ENCODE peak calls at places on chromosome 11, in nine cellular contexts. One of them, this sample, is unnamed.

GRCh38 chr11:108221981-108222685 is at the start of gene NPAT:
- DNase-seq in NCI-H526: no peak
- DNase-seq in thyroid gland: no peak
- DNase-seq in left ventricle myocardium superior: no peak
- DNase-seq in brain microvascular endothelial cell: no peak
- DNase-seq in nucleus accumbens: no peak
- DNase-seq in anterior cingulate cortex: no peak
- DNase-seq in ELF-1: no peak
- DNase-seq in stimulated activated CD4-positive, alpha-beta T cell treated with anti-CD3 and anti-CD28 coated beads, Interleukin-15, amount 100 ng/mL, for 48 hours: no peak
- DNase-seq in this sample: no peak

GRCh38 chr11:21411114-21411513 is 741.7 kb downstream of the NELL1 start:
- DNase-seq in left ventricle myocardium superior: no peak
- DNase-seq in anterior cingulate cortex: no peak
- DNase-seq in ELF-1: no peak
- DNase-seq in stimulated activated CD4-positive, alpha-beta T cell treated with anti-CD3 and anti-CD28 coated beads, Interleukin-15, amount 100 ng/mL, for 48 hours: no peak
- DNase-seq in brain microvascular endothelial cell: no peak
- DNase-seq in thyroid gland: no peak
- DNase-seq in NCI-H526: no peak
- DNase-seq in nucleus accumbens: no peak
- DNase-seq in this sample: no peak

GRCh38 chr11:112321521-112322172 is 61.0 kb upstream of the PLET1 start:
- DNase-seq in nucleus accumbens: no peak
- DNase-seq in left ventricle myocardium superior: peak
- DNase-seq in NCI-H526: peak
- DNase-seq in brain microvascular endothelial cell: peak
- DNase-seq in stimulated activated CD4-positive, alpha-beta T cell treated with anti-CD3 and anti-CD28 coated beads, Interleukin-15, amount 100 ng/mL, for 48 hours: no peak
- DNase-seq in ELF-1: no peak
- DNase-seq in thyroid gland: peak
- DNase-seq in anterior cingulate cortex: no peak
- DNase-seq in this sample: no peak

GRCh38 chr11:34790620-34791019 is 125.6 kb downstream of the APIP start:
- DNase-seq in stimulated activated CD4-positive, alpha-beta T cell treated with anti-CD3 and anti-CD28 coated beads, Interleukin-15, amount 100 ng/mL, for 48 hours: no peak
- DNase-seq in thyroid gland: no peak
- DNase-seq in NCI-H526: no peak
- DNase-seq in left ventricle myocardium superior: no peak
- DNase-seq in brain microvascular endothelial cell: no peak
- DNase-seq in nucleus accumbens: no peak
- DNase-seq in anterior cingulate cortex: no peak
- DNase-seq in ELF-1: no peak
- DNase-seq in this sample: no peak

GRCh38 chr11:66002648-66003225 is 434 bp downstream of the BANF1 start:
- DNase-seq in anterior cingulate cortex: peak
- DNase-seq in nucleus accumbens: no peak
- DNase-seq in left ventricle myocardium superior: no peak
- DNase-seq in brain microvascular endothelial cell: no peak
- DNase-seq in NCI-H526: no peak
- DNase-seq in stimulated activated CD4-positive, alpha-beta T cell treated with anti-CD3 and anti-CD28 coated beads, Interleukin-15, amount 100 ng/mL, for 48 hours: no peak
- DNase-seq in thyroid gland: peak
- DNase-seq in ELF-1: no peak
- DNase-seq in this sample: no peak

GRCh38 chr11:127074151-127074761 is 73.7 kb upstream of the KIRREL3 start:
- DNase-seq in stimulated activated CD4-positive, alpha-beta T cell treated with anti-CD3 and anti-CD28 coated beads, Interleukin-15, amount 100 ng/mL, for 48 hours: no peak
- DNase-seq in left ventricle myocardium superior: no peak
- DNase-seq in nucleus accumbens: peak
- DNase-seq in NCI-H526: peak
- DNase-seq in brain microvascular endothelial cell: peak
- DNase-seq in thyroid gland: no peak
- DNase-seq in anterior cingulate cortex: no peak
- DNase-seq in ELF-1: peak
- DNase-seq in this sample: no peak

GRCh38 chr11:17389205-17389956 is 922 bp upstream of the KCNJ11 start:
- DNase-seq in ELF-1: peak
- DNase-seq in brain microvascular endothelial cell: no peak
- DNase-seq in NCI-H526: peak
- DNase-seq in left ventricle myocardium superior: peak
- DNase-seq in anterior cingulate cortex: peak
- DNase-seq in nucleus accumbens: no peak
- DNase-seq in thyroid gland: peak
- DNase-seq in stimulated activated CD4-positive, alpha-beta T cell treated with anti-CD3 and anti-CD28 coated beads, Interleukin-15, amount 100 ng/mL, for 48 hours: peak
- DNase-seq in this sample: peak

GRCh38 chr11:57131080-57131790 is 50.5 kb upstream of the LRRC55 start:
- DNase-seq in NCI-H526: peak
- DNase-seq in left ventricle myocardium superior: peak
- DNase-seq in nucleus accumbens: no peak
- DNase-seq in anterior cingulate cortex: no peak
- DNase-seq in ELF-1: peak
- DNase-seq in thyroid gland: peak
- DNase-seq in stimulated activated CD4-positive, alpha-beta T cell treated with anti-CD3 and anti-CD28 coated beads, Interleukin-15, amount 100 ng/mL, for 48 hours: no peak
- DNase-seq in brain microvascular endothelial cell: peak
- DNase-seq in this sample: no peak

GRCh38 chr11:61041755-61042518 is 60.4 kb upstream of the CD5 start:
- DNase-seq in brain microvascular endothelial cell: peak
- DNase-seq in NCI-H526: peak
- DNase-seq in left ventricle myocardium superior: peak
- DNase-seq in ELF-1: peak
- DNase-seq in stimulated activated CD4-positive, alpha-beta T cell treated with anti-CD3 and anti-CD28 coated beads, Interleukin-15, amount 100 ng/mL, for 48 hours: no peak
- DNase-seq in thyroid gland: peak
- DNase-seq in nucleus accumbens: no peak
- DNase-seq in anterior cingulate cortex: no peak
- DNase-seq in this sample: peak

GRCh38 chr11:107043242-107043991 is 25.1 kb upstream of the GUCY1A2 start:
- DNase-seq in NCI-H526: no peak
- DNase-seq in stimulated activated CD4-positive, alpha-beta T cell treated with anti-CD3 and anti-CD28 coated beads, Interleukin-15, amount 100 ng/mL, for 48 hours: no peak
- DNase-seq in nucleus accumbens: no peak
- DNase-seq in thyroid gland: no peak
- DNase-seq in anterior cingulate cortex: no peak
- DNase-seq in ELF-1: no peak
- DNase-seq in brain microvascular endothelial cell: peak
- DNase-seq in left ventricle myocardium superior: no peak
- DNase-seq in this sample: peak

GRCh38 chr11:116217006-116217405 is 555.8 kb downstream of the BUD13 start:
- DNase-seq in stimulated activated CD4-positive, alpha-beta T cell treated with anti-CD3 and anti-CD28 coated beads, Interleukin-15, amount 100 ng/mL, for 48 hours: no peak
- DNase-seq in anterior cingulate cortex: no peak
- DNase-seq in brain microvascular endothelial cell: peak
- DNase-seq in nucleus accumbens: no peak
- DNase-seq in thyroid gland: peak
- DNase-seq in NCI-H526: peak
- DNase-seq in ELF-1: peak
- DNase-seq in left ventricle myocardium superior: peak
- DNase-seq in this sample: peak